ENCODE peak calls at places on chromosomes 3 and 15, in five cellular contexts. One of them, this sample, is unnamed.

GRCh38 chr15:76274821-76275220 is 36.4 kb downstream of the ETFA start:
- DNase-seq in effector memory CD4-positive, alpha-beta T cell: no peak
- DNase-seq in ovary: no peak
- DNase-seq in PC-3: no peak
- DNase-seq in GM23248: no peak
- DNase-seq in this sample: no peak

GRCh38 chr15:90376789-90377188 is 11.3 kb upstream of the IQGAP1 start:
- DNase-seq in effector memory CD4-positive, alpha-beta T cell: peak; percentile 64
- DNase-seq in ovary: no peak
- DNase-seq in PC-3: no peak
- DNase-seq in GM23248: no peak
- DNase-seq in this sample: no peak

GRCh38 chr3:112979244-112979832 is 4.4 kb upstream of the CD200R1 start:
- DNase-seq in effector memory CD4-positive, alpha-beta T cell: no peak
- DNase-seq in ovary: no peak
- DNase-seq in PC-3: peak; percentile 62
- DNase-seq in GM23248: peak; percentile 65
- DNase-seq in this sample: no peak

GRCh38 chr3:193983846-193984245 is 152.1 kb upstream of the HES1 start:
- DNase-seq in effector memory CD4-positive, alpha-beta T cell: no peak
- DNase-seq in ovary: no peak
- DNase-seq in PC-3: no peak
- DNase-seq in GM23248: no peak
- DNase-seq in this sample: no peak

GRCh38 chr3:51819151-51819550 is 40.1 kb upstream of the IQCF6 start:
- DNase-seq in effector memory CD4-positive, alpha-beta T cell: no peak
- DNase-seq in ovary: no peak
- DNase-seq in PC-3: no peak
- DNase-seq in GM23248: no peak
- DNase-seq in this sample: no peak

GRCh38 chr15:65331811-65332210 is 27.3 kb downstream of the RNU5B-1 start:
- DNase-seq in effector memory CD4-positive, alpha-beta T cell: no peak
- DNase-seq in ovary: no peak
- DNase-seq in PC-3: no peak
- DNase-seq in GM23248: no peak
- DNase-seq in this sample: no peak

GRCh38 chr15:37125143-37125542 is 24.8 kb upstream of the MEIS2 start:
- DNase-seq in effector memory CD4-positive, alpha-beta T cell: no peak
- DNase-seq in ovary: no peak
- DNase-seq in PC-3: peak; percentile 29
- DNase-seq in GM23248: peak; percentile 42
- DNase-seq in this sample: no peak

GRCh38 chr3:71805199-71805598 is 20.3 kb upstream of the PROK2 start:
- DNase-seq in effector memory CD4-positive, alpha-beta T cell: no peak
- DNase-seq in ovary: no peak
- DNase-seq in PC-3: no peak
- DNase-seq in GM23248: no peak
- DNase-seq in this sample: no peak

GRCh38 chr3:18767756-18768303 is 342.7 kb upstream of the SATB1 start:
- DNase-seq in effector memory CD4-positive, alpha-beta T cell: no peak
- DNase-seq in ovary: no peak
- DNase-seq in PC-3: peak; percentile 59
- DNase-seq in GM23248: no peak
- DNase-seq in this sample: no peak

GRCh38 chr3:30428251-30428650 is 178.2 kb upstream of the TGFBR2 start:
- DNase-seq in effector memory CD4-positive, alpha-beta T cell: no peak
- DNase-seq in ovary: no peak
- DNase-seq in PC-3: peak; percentile 26
- DNase-seq in GM23248: peak; percentile 68
- DNase-seq in this sample: no peak

GRCh38 chr3:171744055-171744741 is 66.1 kb downstream of the PLD1 start:
- DNase-seq in effector memory CD4-positive, alpha-beta T cell: no peak
- DNase-seq in ovary: no peak
- DNase-seq in PC-3: no peak
- DNase-seq in GM23248: no peak
- DNase-seq in this sample: no peak
- H3K27ac ChIP-seq in effector memory CD4-positive, alpha-beta T cell: no peak overlapping the region
- H3K27ac ChIP-seq in ovary: no peak overlapping the region
- H3K27ac ChIP-seq in PC-3: no peak overlapping the region
- H3K27ac ChIP-seq in GM23248: no peak overlapping the region
- H3K27ac ChIP-seq in this sample: no peak overlapping the region

GRCh38 chr3:45060165-45060897 is 34.2 kb downstream of the CLEC3B start:
- DNase-seq in effector memory CD4-positive, alpha-beta T cell: no peak
- DNase-seq in ovary: no peak
- DNase-seq in PC-3: no peak
- DNase-seq in GM23248: no peak
- DNase-seq in this sample: no peak
- H3K27ac ChIP-seq in effector memory CD4-positive, alpha-beta T cell: no peak overlapping the region
- H3K27ac ChIP-seq in ovary: no peak overlapping the region
- H3K27ac ChIP-seq in PC-3: no peak overlapping the region
- H3K27ac ChIP-seq in GM23248: no peak overlapping the region
- H3K27ac ChIP-seq in this sample: peak overlapping the region; percentile 12

GRCh38 chr3:188362405-188362831 is 208.5 kb downstream of the LPP start:
- DNase-seq in effector memory CD4-positive, alpha-beta T cell: no peak
- DNase-seq in ovary: no peak
- DNase-seq in PC-3: peak; percentile 95
- DNase-seq in GM23248: peak; percentile 93
- DNase-seq in this sample: no peak

GRCh38 chr3:188358787-188359493 is 205.0 kb downstream of the LPP start:
- DNase-seq in effector memory CD4-positive, alpha-beta T cell: no peak
- DNase-seq in ovary: no peak
- DNase-seq in PC-3: no peak
- DNase-seq in GM23248: no peak
- DNase-seq in this sample: no peak

GRCh38 chr3:188365184-188365583 is 211.2 kb downstream of the LPP start:
- DNase-seq in effector memory CD4-positive, alpha-beta T cell: no peak
- DNase-seq in ovary: no peak
- DNase-seq in PC-3: no peak
- DNase-seq in GM23248: no peak
- DNase-seq in this sample: no peak

GRCh38 chr3:188361888-188362287 is 207.9 kb downstream of the LPP start:
- DNase-seq in effector memory CD4-positive, alpha-beta T cell: no peak
- DNase-seq in ovary: no peak
- DNase-seq in PC-3: no peak
- DNase-seq in GM23248: no peak
- DNase-seq in this sample: no peak

GRCh38 chr3:188360364-188360881 is 206.5 kb downstream of the LPP start:
- DNase-seq in effector memory CD4-positive, alpha-beta T cell: no peak
- DNase-seq in ovary: no peak
- DNase-seq in PC-3: no peak
- DNase-seq in GM23248: no peak
- DNase-seq in this sample: no peak
- H3K27ac ChIP-seq in effector memory CD4-positive, alpha-beta T cell: no peak overlapping the region
- H3K27ac ChIP-seq in ovary: no peak overlapping the region
- H3K27ac ChIP-seq in PC-3: no peak overlapping the region
- H3K27ac ChIP-seq in GM23248: no peak overlapping the region
- H3K27ac ChIP-seq in this sample: no peak overlapping the region

DNA sequence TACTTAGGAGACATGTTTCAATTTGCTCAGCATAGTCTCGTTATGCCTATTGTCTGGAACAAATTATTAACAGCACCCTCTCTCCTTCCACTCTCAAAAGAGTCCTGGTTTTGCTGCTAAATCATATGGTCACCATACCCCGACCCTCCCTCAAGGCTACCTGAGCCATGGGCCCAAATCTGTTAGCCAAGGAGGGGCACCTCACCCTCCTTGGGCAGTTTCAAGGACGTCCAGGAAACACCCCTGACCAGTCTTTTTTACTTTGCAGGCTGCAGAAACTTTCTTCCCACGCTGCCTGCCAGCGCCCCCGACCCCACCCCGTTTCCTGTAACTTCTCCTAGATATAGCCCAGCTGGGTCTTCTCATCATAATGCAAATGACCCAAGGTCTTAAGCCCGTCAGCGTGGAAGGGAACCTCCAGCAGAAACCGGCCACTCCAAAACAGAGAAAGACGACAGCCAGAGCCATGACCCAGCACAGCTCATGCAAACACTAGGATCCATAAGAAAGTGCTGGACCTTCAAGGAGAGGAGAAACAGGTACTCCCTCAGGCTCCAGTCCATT is 62.3 kb downstream of the ADCY5 start:
- DNase-seq in effector memory CD4-positive, alpha-beta T cell: no peak
- DNase-seq in ovary: peak; percentile 65
- DNase-seq in PC-3: no peak
- DNase-seq in GM23248: no peak
- DNase-seq in this sample: no peak
- H3K27ac ChIP-seq in effector memory CD4-positive, alpha-beta T cell: no peak overlapping the region
- H3K27ac ChIP-seq in ovary: no peak overlapping the region
- H3K27ac ChIP-seq in PC-3: no peak overlapping the region
- H3K27ac ChIP-seq in GM23248: no peak overlapping the region
- H3K27ac ChIP-seq in this sample: no peak overlapping the region

GRCh38 chr3:197888511-197888910 is 61.5 kb upstream of the RPL35A start:
- DNase-seq in effector memory CD4-positive, alpha-beta T cell: no peak
- DNase-seq in ovary: no peak
- DNase-seq in PC-3: no peak
- DNase-seq in GM23248: no peak
- DNase-seq in this sample: no peak

GRCh38 chr3:197896421-197896820 is 53.6 kb upstream of the RPL35A start:
- DNase-seq in effector memory CD4-positive, alpha-beta T cell: no peak
- DNase-seq in ovary: no peak
- DNase-seq in PC-3: no peak
- DNase-seq in GM23248: no peak
- DNase-seq in this sample: no peak

GRCh38 chr3:197889204-197889930 is 60.6 kb upstream of the RPL35A start:
- DNase-seq in effector memory CD4-positive, alpha-beta T cell: no peak
- DNase-seq in ovary: no peak
- DNase-seq in PC-3: peak; percentile 69
- DNase-seq in GM23248: no peak
- DNase-seq in this sample: no peak

GRCh38 chr3:197892162-197892561 is 57.8 kb upstream of the RPL35A start:
- DNase-seq in effector memory CD4-positive, alpha-beta T cell: no peak
- DNase-seq in ovary: no peak
- DNase-seq in PC-3: no peak
- DNase-seq in GM23248: no peak
- DNase-seq in this sample: no peak

DNA sequence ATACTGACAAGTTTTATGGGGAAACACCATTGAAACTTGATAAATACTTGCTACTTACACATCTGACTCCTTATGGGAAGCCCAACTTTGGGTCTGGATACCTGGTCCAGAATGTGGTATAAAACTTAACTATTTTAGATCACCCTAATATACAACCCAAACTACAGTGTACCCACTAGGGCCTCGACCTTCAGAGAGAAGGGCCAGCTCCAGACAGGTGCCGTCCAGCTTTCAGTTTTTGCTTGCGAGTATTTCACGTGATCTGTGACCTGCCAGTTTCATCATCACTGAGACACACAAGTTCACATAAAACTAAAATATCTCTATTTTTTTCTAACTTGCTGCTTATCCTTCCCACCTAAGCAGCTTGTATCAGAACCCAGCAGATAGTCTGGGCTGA is 59.3 kb upstream of the RPL35A start:
- DNase-seq in effector memory CD4-positive, alpha-beta T cell: no peak
- DNase-seq in ovary: no peak
- DNase-seq in PC-3: no peak
- DNase-seq in GM23248: no peak
- DNase-seq in this sample: no peak
- H3K27ac ChIP-seq in effector memory CD4-positive, alpha-beta T cell: no peak overlapping the region
- H3K27ac ChIP-seq in ovary: no peak overlapping the region
- H3K27ac ChIP-seq in PC-3: no peak overlapping the region
- H3K27ac ChIP-seq in GM23248: no peak overlapping the region
- H3K27ac ChIP-seq in this sample: no peak overlapping the region

GRCh38 chr3:53712817-53713388 is 133.3 kb downstream of the CHDH start:
- DNase-seq in effector memory CD4-positive, alpha-beta T cell: no peak
- DNase-seq in ovary: no peak
- DNase-seq in PC-3: no peak
- DNase-seq in GM23248: no peak
- DNase-seq in this sample: no peak

GRCh38 chr3:53709256-53709655 is 137.0 kb downstream of the CHDH start:
- DNase-seq in effector memory CD4-positive, alpha-beta T cell: no peak
- DNase-seq in ovary: no peak
- DNase-seq in PC-3: no peak
- DNase-seq in GM23248: no peak
- DNase-seq in this sample: no peak

GRCh38 chr3:53708001-53708621 is 138.1 kb downstream of the CHDH start:
- DNase-seq in effector memory CD4-positive, alpha-beta T cell: no peak
- DNase-seq in ovary: no peak
- DNase-seq in PC-3: no peak
- DNase-seq in GM23248: no peak
- DNase-seq in this sample: no peak

GRCh38 chr3:53711387-53711786 is 134.8 kb downstream of the CHDH start:
- DNase-seq in effector memory CD4-positive, alpha-beta T cell: no peak
- DNase-seq in ovary: no peak
- DNase-seq in PC-3: no peak
- DNase-seq in GM23248: no peak
- DNase-seq in this sample: no peak

DNA sequence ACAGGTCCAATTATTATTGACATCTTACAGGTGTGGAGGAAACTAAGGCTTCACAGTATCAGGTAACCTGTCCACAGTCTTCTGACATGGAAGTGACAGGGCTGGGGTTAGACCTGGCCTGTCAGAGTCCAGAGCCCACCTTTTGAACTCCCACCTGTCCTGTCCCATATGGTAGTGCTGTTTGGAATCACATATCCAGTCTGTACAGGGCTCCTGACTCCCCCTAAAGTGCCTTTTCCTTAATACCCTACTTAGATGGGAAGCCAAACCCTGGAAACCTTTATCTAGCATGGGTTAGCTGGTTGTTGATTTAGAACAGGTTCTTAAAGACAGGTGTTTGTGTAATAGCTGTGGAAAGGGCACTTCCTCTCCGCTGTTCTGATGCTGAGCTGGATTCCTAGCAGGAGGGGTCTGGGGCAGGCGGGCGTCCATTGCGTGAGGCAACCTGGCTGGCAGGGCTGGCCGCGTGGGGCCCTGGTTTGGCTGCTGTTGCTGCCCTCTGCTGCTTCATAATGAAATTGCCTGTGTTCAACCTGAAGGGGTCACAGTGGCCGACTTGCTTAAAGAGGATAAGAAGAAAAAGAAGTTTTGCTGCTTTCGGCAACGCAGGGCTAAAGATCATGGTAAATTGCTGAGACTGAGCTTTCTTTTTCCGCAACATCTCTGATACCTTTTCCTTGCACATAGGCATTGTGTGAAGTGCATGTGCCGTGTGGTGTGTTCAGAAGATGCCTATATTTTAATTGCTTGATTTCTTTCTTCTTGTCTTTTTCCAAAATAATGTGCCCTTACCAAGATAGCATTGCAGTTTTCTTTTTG is 136.2 kb downstream of the CHDH start:
- DNase-seq in effector memory CD4-positive, alpha-beta T cell: peak; percentile 21
- DNase-seq in ovary: peak; percentile 72
- DNase-seq in PC-3: peak; percentile 80
- DNase-seq in GM23248: peak; percentile 82
- DNase-seq in this sample: peak; percentile 62
- H3K27ac ChIP-seq in effector memory CD4-positive, alpha-beta T cell: no peak overlapping the region
- H3K27ac ChIP-seq in ovary: no peak overlapping the region
- H3K27ac ChIP-seq in PC-3: no peak overlapping the region
- H3K27ac ChIP-seq in GM23248: no peak overlapping the region
- H3K27ac ChIP-seq in this sample: no peak overlapping the region

GRCh38 chr3:80734483-80734882 is 966.7 kb upstream of the ROBO1 start:
- DNase-seq in effector memory CD4-positive, alpha-beta T cell: no peak
- DNase-seq in ovary: no peak
- DNase-seq in PC-3: no peak
- DNase-seq in GM23248: no peak
- DNase-seq in this sample: no peak
- H3K27ac ChIP-seq in effector memory CD4-positive, alpha-beta T cell: no peak overlapping the region
- H3K27ac ChIP-seq in ovary: no peak overlapping the region
- H3K27ac ChIP-seq in PC-3: no peak overlapping the region
- H3K27ac ChIP-seq in GM23248: no peak overlapping the region
- H3K27ac ChIP-seq in this sample: peak overlapping the region; percentile 72

This sample was measured in colonic mucosa.